ENCODE peak calls at places on chromosome X, in six cellular contexts. T is amniotic epithelial cell; H is activated CD8-positive, alpha-beta T cell treated with anti-CD3 and anti-CD28 coated beads for 36 hours; A is left lung; Y is stimulated activated naive CD8-positive, alpha-beta T cell treated with anti-CD3 and anti-CD28 coated beads, Interleukin-15, amount 100 ng/mL, for 72 hours; J is AML-193. D is an unnamed sample.

GRCh38 chrX:120419465-120419864 is 49.6 kb downstream of the LAMP2 start:
- DNase-seq in T (no peak), H (peak), A (no peak), Y (no peak), J (no peak), D (no peak)

GRCh38 chrX:110036162-110037033 is 33.5 kb downstream of the TMEM164 start:
- DNase-seq in T (peak), H (no peak), A (no peak), Y (no peak), J (no peak), D (no peak)

GRCh38 chrX:39519566-39520301 is 578.0 kb downstream of the BCOR start:
- DNase-seq in T (no peak), H (no peak), A (no peak), Y (no peak), J (no peak), D (no peak)

GRCh38 chrX:72685810-72686465 is 28.2 kb downstream of the PHKA1 start:
- DNase-seq in T (no peak), H (no peak), A (no peak), Y (no peak), J (no peak), D (peak)

GRCh38 chrX:9525511-9526248 is 60.8 kb downstream of the TBL1X start:
- DNase-seq in T (no peak), H (peak), A (no peak), Y (no peak), J (no peak), D (no peak)

GRCh38 chrX:143082537-143082936 is 56.8 kb downstream of the SPANXN4 start:
- DNase-seq in T (no peak), H (no peak), A (no peak), Y (no peak), J (no peak), D (no peak)

GRCh38 chrX:151596282-151596681 is 32.8 kb downstream of the PASD1 start:
- DNase-seq in T (no peak), H (no peak), A (no peak), Y (no peak), J (no peak), D (no peak)

GRCh38 chrX:40945366-40945713 is 139.9 kb upstream of the USP9X start:
- DNase-seq in T (peak), H (no peak), A (no peak), Y (no peak), J (no peak), D (peak)

GRCh38 chrX:46710927-46711623 is 47.8 kb downstream of the SLC9A7 start:
- DNase-seq in T (no peak), H (no peak), A (no peak), Y (no peak), J (no peak), D (no peak)

GRCh38 chrX:152635941-152636340 is 1.8 kb upstream of the GABRQ start:
- DNase-seq in T (peak), H (peak), A (no peak), Y (no peak), J (peak), D (peak)

GRCh38 chrX:37921758-37922157 is 74.4 kb upstream of the DYNLT3 start:
- DNase-seq in T (peak), H (no peak), A (no peak), Y (no peak), J (no peak), D (peak)

GRCh38 chrX:68995780-68996551 is 167.1 kb downstream of the EFNB1 start:
- DNase-seq in T (peak), H (no peak), A (no peak), Y (no peak), J (no peak), D (no peak)

GRCh38 chrX:37075892-37076595 is 67.9 kb downstream of the FAM47C start:
- DNase-seq in T (no peak), H (no peak), A (no peak), Y (no peak), J (no peak), D (no peak)

GRCh38 chrX:103477496-103477895 is 41.8 kb downstream of the RAB40A start:
- DNase-seq in T (peak), H (no peak), A (no peak), Y (no peak), J (no peak), D (no peak)

D was measured in AG08396.